ENCODE peak calls at places on chromosome 14, in nine cellular contexts. L is keratinocyte; A is brain microvascular endothelial cell; C is left lung; X is upper lobe of right lung; N is CD8-positive, alpha-beta memory T cell; D is Peyer's patch; U is fibroblast of lung; S is astrocyte. Z is an unnamed sample.

GRCh38 chr14:90740081-90740480 is 76.1 kb downstream of the TTC7B start:
- DNase-seq in L (no peak), C (no peak), S (no peak), N (no peak), D (no peak), A (no peak), U (no peak), X (no peak), Z (no peak)

GRCh38 chr14:60590907-60591510 is 58.3 kb downstream of the SIX1 start:
- DNase-seq in A (no peak), S (peak; percentile 64), X (no peak), L (no peak), C (no peak), D (no peak), U (no peak), N (no peak), Z (no peak)

GRCh38 chr14:61923348-61923747 is 161.1 kb downstream of the SNAPC1 start:
- DNase-seq in N (no peak), U (peak; percentile 63), A (peak; percentile 29), D (no peak), L (no peak), S (peak; percentile 6), C (no peak), X (no peak), Z (no peak)

GRCh38 chr14:24921903-24922302 is 128.0 kb downstream of the STXBP6 start:
- DNase-seq in S (peak; percentile 66), C (no peak), X (no peak), L (no peak), D (no peak), U (peak; percentile 31), A (peak; percentile 7), N (no peak), Z (no peak)

GRCh38 chr14:54348001-54348611 is 48.7 kb upstream of the CDKN3 start:
- DNase-seq in S (no peak), D (no peak), A (no peak), C (no peak), X (no peak), U (peak; percentile 64), L (no peak), N (no peak), Z (no peak)

GRCh38 chr14:55864890-55865655 is 253.1 kb upstream of the PELI2 start:
- DNase-seq in L (no peak), U (no peak), X (no peak), A (no peak), S (no peak), D (no peak), C (peak; percentile 72), N (no peak), Z (no peak)

GRCh38 chr14:104698688-104699425 is 9.4 kb downstream of the INF2 start:
- DNase-seq in D (no peak), U (no peak), S (no peak), A (no peak), C (no peak), N (no peak), X (no peak), L (no peak), Z (peak; percentile 82)

GRCh38 chr14:58941666-58942065 is 246.8 kb upstream of the DAAM1 start:
- DNase-seq in A (no peak), L (no peak), D (no peak), U (peak; percentile 24), N (no peak), S (peak; percentile 83), C (no peak), X (no peak), Z (no peak)

GRCh38 chr14:69335421-69335820 is 62.7 kb downstream of the ERH start:
- DNase-seq in X (no peak), D (no peak), N (no peak), U (no peak), C (no peak), S (peak; percentile 60), A (no peak), L (peak; percentile 1), Z (no peak)

GRCh38 chr14:95394981-95395737 is 75.5 kb upstream of the CLMN start:
- DNase-seq in N (no peak), A (no peak), S (no peak), X (no peak), C (no peak), D (no peak), L (no peak), U (no peak), Z (no peak)

GRCh38 chr14:77830692-77831091 is 30.8 kb downstream of the ADCK1 start:
- DNase-seq in C (no peak), D (no peak), S (no peak), L (no peak), U (no peak), X (no peak), A (no peak), N (no peak), Z (no peak)

GRCh38 chr14:75648066-75648838 is 12.4 kb downstream of the ERG28 start:
- DNase-seq in L (no peak), C (no peak), S (peak; percentile 97), U (peak; percentile 96), N (no peak), D (no peak), X (peak; percentile 72), A (peak; percentile 98), Z (no peak)

GRCh38 chr14:96484391-96484790 is 17.8 kb upstream of the PAPOLA start:
- DNase-seq in S (no peak), U (no peak), A (no peak), L (no peak), C (no peak), D (no peak), N (no peak), X (no peak), Z (no peak)

GRCh38 chr14:34219661-34220060 is 242.4 kb downstream of the SPTSSA start:
- DNase-seq in X (no peak), A (no peak), S (no peak), L (peak; percentile 17), C (no peak), U (no peak), N (no peak), D (no peak), Z (no peak)

GRCh38 chr14:36874396-36875138 is 212.9 kb downstream of the PAX9 start:
- DNase-seq in L (no peak), S (no peak), N (no peak), A (no peak), X (no peak), C (no peak), U (no peak), D (no peak), Z (no peak)

GRCh38 chr14:68685419-68686211 is 107.3 kb downstream of the ZFP36L1 start:
- DNase-seq in L (peak; percentile 98), A (peak; percentile 63), U (peak; percentile 67), X (peak; percentile 61), D (peak; percentile 93), N (peak; percentile 75), C (no peak), S (peak; percentile 92), Z (no peak)

DNA sequence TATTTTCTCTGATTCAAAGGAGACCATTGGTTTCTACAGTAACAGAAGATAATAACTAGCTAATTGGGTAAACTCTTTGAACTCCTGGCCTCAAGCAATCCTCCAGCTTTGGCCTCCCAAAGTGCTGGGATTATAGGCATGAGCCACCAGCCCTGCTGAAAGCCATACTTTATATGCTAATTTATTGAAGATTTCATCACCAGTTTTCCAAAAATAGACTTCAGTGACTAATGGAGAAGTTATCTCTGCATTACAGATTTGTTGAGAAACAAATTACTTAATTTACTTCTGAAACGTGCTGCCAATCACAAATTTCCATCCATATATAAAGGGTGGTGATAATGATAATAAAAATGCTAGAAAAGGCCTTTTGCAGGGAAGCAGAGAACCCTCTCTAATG is 1758.1 kb upstream of the SEL1L start:
- DNase-seq in A (no peak), S (no peak), X (no peak), U (no peak), C (no peak), L (no peak), N (no peak), D (no peak), Z (no peak)
- H3K4me3 ChIP-seq in A (no peak overlapping the region), S (no peak overlapping the region), X (no peak overlapping the region), U (no peak overlapping the region), C (no peak overlapping the region), L (no peak overlapping the region), N (no peak overlapping the region), D (no peak overlapping the region), Z (no peak overlapping the region)

DNA sequence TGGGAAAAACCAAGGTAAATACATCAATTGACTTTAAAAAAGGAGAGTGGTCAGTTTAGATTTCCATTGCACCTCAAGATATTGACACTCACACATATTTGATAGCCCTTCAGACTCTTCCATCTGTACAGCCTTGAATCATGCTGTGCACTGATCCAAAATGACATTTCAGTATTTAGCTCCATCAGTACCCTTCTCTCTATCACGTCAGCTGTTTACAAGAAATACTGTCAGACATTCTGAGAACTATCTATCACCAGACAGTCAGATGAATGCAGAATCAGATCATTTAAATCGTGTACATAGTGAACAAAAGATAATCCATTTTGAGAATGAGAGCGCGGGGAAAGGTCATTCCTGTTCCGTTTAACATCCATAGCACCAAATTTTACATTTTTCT is 511.9 kb downstream of the RPL10L start:
- DNase-seq in L (no peak), X (no peak), C (no peak), S (no peak), D (no peak), U (no peak), A (no peak), N (no peak), Z (no peak)
- H3K4me3 ChIP-seq in L (no peak overlapping the region), X (no peak overlapping the region), C (no peak overlapping the region), S (no peak overlapping the region), D (no peak overlapping the region), U (no peak overlapping the region), A (no peak overlapping the region), N (no peak overlapping the region), Z (no peak overlapping the region)

GRCh38 chr14:22271838-22272237 is 317.2 kb downstream of the DAD1 start:
- DNase-seq in D (no peak), A (no peak), X (no peak), L (no peak), U (no peak), C (no peak), N (no peak), S (no peak), Z (no peak)
- H3K4me3 ChIP-seq in D (no peak overlapping the region), A (no peak overlapping the region), X (no peak overlapping the region), L (no peak overlapping the region), U (no peak overlapping the region), C (no peak overlapping the region), N (no peak overlapping the region), S (no peak overlapping the region), Z (no peak overlapping the region)

GRCh38 chr14:63641473-63642228 is at the start of gene WDR89:
- DNase-seq in A (peak; percentile 99), U (peak; percentile 99), S (peak; percentile 99), L (peak; percentile 93), D (peak; percentile 99), X (peak; percentile 97), C (peak; percentile 94), N (peak; percentile 95), Z (peak; percentile 97)

GRCh38 chr14:63642229-63642611 is 549 bp upstream of the WDR89 start:
- DNase-seq in U (peak; percentile 97), S (peak; percentile 93), L (peak; percentile 78), A (peak; percentile 96), N (peak; percentile 73), X (peak; percentile 76), D (peak; percentile 93), C (no peak), Z (peak; percentile 80)

GRCh38 chr14:63644741-63645140 is 3.1 kb upstream of the WDR89 start:
- DNase-seq in D (no peak), L (no peak), X (no peak), S (no peak), N (no peak), C (no peak), A (no peak), U (no peak), Z (no peak)

GRCh38 chr14:63647696-63648410 is 6.2 kb upstream of the WDR89 start:
- DNase-seq in C (no peak), X (no peak), S (peak; percentile 17), D (no peak), U (no peak), A (no peak), N (no peak), L (no peak), Z (no peak)

GRCh38 chr14:63642656-63643382 is 1.1 kb upstream of the WDR89 start:
- DNase-seq in D (no peak), A (no peak), L (no peak), C (no peak), S (no peak), U (no peak), X (no peak), N (no peak), Z (no peak)
- H3K4me3 ChIP-seq in D (peak overlapping the region; percentile 81), A (peak overlapping the region; percentile 77), L (peak overlapping the region; percentile 98), C (peak overlapping the region; percentile 65), S (peak overlapping the region; percentile 85), U (peak overlapping the region; percentile 94), X (peak overlapping the region; percentile 68), N (peak overlapping the region; percentile 76), Z (peak overlapping the region; percentile 36)